ENCODE peak calls at places on chromosomes 1 and 21, in ten cellular contexts. R is upper lobe of right lung, S is breast epithelium, K is transverse colon, G is ovary, Y is psoas muscle, L is hepatocyte, H is gastrocnemius medialis, F is heart right ventricle, T is mesendoderm. J is an unnamed sample. For H3K27me3, the result is how much of the 10 kb centered on the place peaks cover.

GRCh38 chr1:43655953-43656352 is 6.0 kb downstream of the KDM4A start:
- DNase-seq in R (no peak), S (no peak), K (no peak), G (no peak), Y (no peak), L (no peak), H (no peak), F (no peak), T (no peak), J (no peak)

GRCh38 chr1:215526147-215526845 is 40.8 kb upstream of the KCTD3 start:
- DNase-seq in R (no peak), S (no peak), K (no peak), G (no peak), Y (no peak), L (peak), H (no peak), F (no peak), T (peak), J (no peak)

GRCh38 chr1:35885961-35886558 is 3.1 kb downstream of the AGO1 start:
- DNase-seq in R (no peak), S (no peak), K (no peak), G (no peak), Y (no peak), L (peak), H (no peak), F (no peak), T (peak), J (no peak)

GRCh38 chr1:161037661-161038522 is 872 bp downstream of the TSTD1 start:
- DNase-seq in R (peak), S (peak), K (peak), G (no peak), Y (no peak), L (no peak), H (no peak), F (no peak), T (peak), J (no peak)

GRCh38 chr1:215083408-215083961 is 948 bp downstream of the KCNK2 start:
- DNase-seq in R (peak), S (no peak), K (no peak), G (peak), Y (peak), L (peak), H (no peak), F (no peak), T (peak), J (no peak)

GRCh38 chr1:61623852-61624251 is 101.1 kb downstream of the TM2D1 start:
- DNase-seq in R (no peak), S (no peak), K (no peak), G (no peak), Y (no peak), L (no peak), H (no peak), F (no peak), T (no peak), J (no peak)

GRCh38 chr1:71804140-71804539 is 478.2 kb downstream of the NEGR1 start:
- DNase-seq in R (no peak), S (no peak), K (no peak), G (no peak), Y (no peak), L (no peak), H (no peak), F (peak), T (no peak), J (no peak)

GRCh38 chr1:163115887-163116286 is 46.7 kb downstream of the RGS4 start:
- DNase-seq in R (no peak), S (no peak), K (no peak), G (no peak), Y (no peak), L (no peak), H (no peak), F (no peak), T (no peak), J (no peak)

GRCh38 chr1:176033879-176034278 is 173.2 kb downstream of the COP1 start:
- DNase-seq in R (no peak), S (no peak), K (no peak), G (no peak), Y (no peak), L (no peak), H (no peak), F (no peak), T (no peak), J (no peak)

GRCh38 chr1:147611021-147611426 is 59.3 kb downstream of the ACP6 start:
- DNase-seq in R (no peak), S (no peak), K (no peak), G (no peak), Y (no peak), L (no peak), H (no peak), F (no peak), T (no peak), J (no peak)

GRCh38 chr1:222709700-222710153 is 2.6 kb downstream of the AIDA start:
- DNase-seq in R (no peak), S (no peak), K (no peak), G (no peak), Y (no peak), L (no peak), H (no peak), F (no peak), T (no peak), J (no peak)

GRCh38 chr1:38183094-38183493 is 136.5 kb upstream of the POU3F1 start:
- DNase-seq in R (no peak), S (no peak), K (no peak), G (no peak), Y (no peak), L (no peak), H (no peak), F (no peak), T (peak), J (no peak)

GRCh38 chr1:240737268-240737667 is 125.3 kb upstream of the GREM2 start:
- DNase-seq in R (no peak), S (no peak), K (no peak), G (no peak), Y (no peak), L (no peak), H (no peak), F (no peak), T (no peak), J (no peak)

GRCh38 chr1:214362188-214362882 is 81.4 kb downstream of the SMYD2 start:
- DNase-seq in R (no peak), S (no peak), K (no peak), G (no peak), Y (peak), L (no peak), H (peak), F (no peak), T (no peak), J (peak)

GRCh38 chr1:241271427-241271826 is 85.6 kb downstream of the RGS7 start:
- DNase-seq in R (no peak), S (no peak), K (peak), G (no peak), Y (no peak), L (peak), H (no peak), F (no peak), T (no peak), J (no peak)

GRCh38 chr1:3369437-3370076 is 84.9 kb upstream of the ARHGEF16 start:
- DNase-seq in R (no peak), S (no peak), K (no peak), G (peak), Y (peak), L (peak), H (no peak), F (no peak), T (no peak), J (peak)

GRCh38 chr1:68384872-68385390 is 64.8 kb downstream of the RPE65 start:
- DNase-seq in R (no peak), S (no peak), K (no peak), G (no peak), Y (no peak), L (no peak), H (no peak), F (no peak), T (no peak), J (no peak)

GRCh38 chr1:87937774-87938173 is 609.1 kb downstream of the LMO4 start:
- DNase-seq in R (no peak), S (no peak), K (no peak), G (no peak), Y (no peak), L (no peak), H (no peak), F (no peak), T (no peak), J (no peak)

GRCh38 chr1:100115524-100115923 is 17.2 kb downstream of the SASS6 start:
- DNase-seq in R (no peak), S (no peak), K (no peak), G (no peak), Y (no peak), L (no peak), H (no peak), F (no peak), T (no peak), J (no peak)

GRCh38 chr1:176051902-176052518 is 155.1 kb downstream of the COP1 start:
- DNase-seq in R (no peak), S (no peak), K (no peak), G (no peak), Y (no peak), L (no peak), H (no peak), F (no peak), T (no peak), J (no peak)

GRCh38 chr1:30707412-30708360 is 15.7 kb downstream of the MATN1 start:
- DNase-seq in R (peak), S (peak), K (peak), G (peak), Y (peak), L (peak), H (peak), F (peak), T (peak), J (peak)

GRCh38 chr1:38940339-38941047 is 1.1 kb downstream of the RHBDL2 start:
- DNase-seq in R (no peak), S (no peak), K (peak), G (no peak), Y (no peak), L (no peak), H (no peak), F (no peak), T (no peak), J (no peak)

GRCh38 chr1:46613661-46614603 is 2.7 kb downstream of the MOB3C start:
- DNase-seq in R (peak), S (peak), K (peak), G (peak), Y (peak), L (peak), H (peak), F (peak), T (peak), J (peak)

GRCh38 chr1:1287288-1288110 is 7.3 kb downstream of the SCNN1D start:
- DNase-seq in R (no peak), S (no peak), K (no peak), G (no peak), Y (peak), L (no peak), H (no peak), F (peak), T (no peak), J (no peak)

GRCh38 chr1:220330265-220330664 is 58.0 kb upstream of the RAB3GAP2 start:
- DNase-seq in R (no peak), S (no peak), K (no peak), G (no peak), Y (no peak), L (peak), H (no peak), F (no peak), T (no peak), J (no peak)

GRCh38 chr1:224223819-224224714 is 41.0 kb downstream of the DEGS1 start:
- DNase-seq in R (no peak), S (no peak), K (no peak), G (no peak), Y (no peak), L (no peak), H (no peak), F (no peak), T (no peak), J (no peak)

GRCh38 chr1:28112388-28113311 is 24.2 kb upstream of the EYA3 start:
- DNase-seq in R (no peak), S (no peak), K (peak), G (no peak), Y (no peak), L (peak), H (peak), F (no peak), T (peak), J (peak)

GRCh38 chr1:150109567-150109966 is 40.1 kb upstream of the PLEKHO1 start:
- DNase-seq in R (no peak), S (no peak), K (no peak), G (no peak), Y (no peak), L (no peak), H (no peak), F (no peak), T (no peak), J (no peak)

GRCh38 chr21:25961042-25961441 is 209.5 kb downstream of the APP start:
- DNase-seq in R (no peak), S (no peak), K (no peak), G (no peak), Y (no peak), L (no peak), H (no peak), F (no peak), T (peak), J (no peak)

GRCh38 chr21:39611547-39612190 is 1.1 kb upstream of the B3GALT5 start:
- DNase-seq in R (no peak), S (no peak), K (no peak), G (no peak), Y (no peak), L (no peak), H (no peak), F (no peak), T (peak), J (no peak)

GRCh38 chr21:38679531-38679930 is 126.2 kb upstream of the ETS2 start:
- DNase-seq in R (no peak), S (no peak), K (no peak), G (no peak), Y (no peak), L (no peak), H (no peak), F (no peak), T (no peak), J (no peak)

GRCh38 chr1:6825828-6826227 is 40.6 kb downstream of the CAMTA1 start:
- DNase-seq in R (no peak), S (no peak), K (no peak), G (no peak), Y (no peak), L (no peak), H (no peak), F (no peak), T (no peak), J (no peak)

GRCh38 chr1:4527819-4528218 is 126.6 kb upstream of the AJAP1 start:
- DNase-seq in R (no peak), S (no peak), K (no peak), G (no peak), Y (no peak), L (no peak), H (no peak), F (no peak), T (no peak), J (no peak)

GRCh38 chr1:32872189-32872898 is 1.6 kb upstream of the FNDC5 start:
- DNase-seq in R (peak), S (no peak), K (peak), G (peak), Y (peak), L (peak), H (no peak), F (peak), T (peak), J (peak)

GRCh38 chr1:32873484-32873883 is 2.8 kb upstream of the FNDC5 start:
- DNase-seq in R (peak), S (no peak), K (no peak), G (no peak), Y (no peak), L (no peak), H (no peak), F (no peak), T (no peak), J (peak)

GRCh38 chr1:32869844-32870614 is 683 bp downstream of the FNDC5 start:
- DNase-seq in R (no peak), S (no peak), K (no peak), G (no peak), Y (no peak), L (no peak), H (no peak), F (no peak), T (no peak), J (no peak)

GRCh38 chr1:32870615-32871363 is at the start of gene FNDC5:
- DNase-seq in R (no peak), S (no peak), K (no peak), G (peak), Y (no peak), L (peak), H (no peak), F (peak), T (peak), J (peak)

DNA sequence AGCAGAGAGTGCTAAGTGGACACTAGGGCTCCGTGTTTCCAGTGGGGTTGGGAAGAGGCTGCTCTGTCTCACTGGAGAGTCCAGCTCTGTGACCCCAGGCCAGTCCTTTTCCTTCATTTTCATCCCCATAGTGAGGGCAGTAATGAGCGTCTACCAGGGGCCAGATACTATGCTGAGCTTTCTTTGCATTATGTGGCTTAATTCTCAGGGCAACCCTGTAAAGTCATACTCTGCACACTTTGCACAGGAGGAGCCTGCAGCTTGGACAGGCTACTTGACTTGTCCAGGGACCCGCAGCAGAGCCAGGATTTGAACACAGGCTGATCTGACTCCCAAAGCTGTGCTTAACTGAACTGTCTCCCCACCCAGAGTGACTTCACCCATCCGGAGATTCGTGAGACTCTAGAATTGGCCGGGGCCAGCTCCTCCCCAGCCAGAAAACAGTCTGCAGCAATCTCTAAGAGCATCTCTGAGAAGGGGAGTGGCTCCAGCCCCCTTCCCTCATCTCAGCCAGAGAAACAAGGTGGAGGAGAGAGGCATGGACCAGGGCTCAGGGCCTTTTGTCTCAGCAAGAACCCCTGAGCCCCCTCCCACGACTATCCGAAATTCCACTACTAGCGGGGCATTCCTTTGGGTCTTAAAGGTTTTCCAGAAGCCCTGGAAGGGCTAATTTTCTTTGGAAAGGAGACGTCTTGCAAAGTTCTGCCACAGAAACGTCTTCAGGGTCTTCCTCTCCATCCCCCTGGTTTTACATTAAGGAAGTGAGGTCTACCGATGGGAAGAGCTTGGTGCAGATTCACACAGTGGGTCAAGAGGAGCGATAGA is 864 bp upstream of the FNDC5 start:
- DNase-seq in R (no peak), S (no peak), K (no peak), G (no peak), Y (no peak), L (no peak), H (no peak), F (no peak), T (peak), J (peak)
- H3K4me3 ChIP-seq in R (peak), S (peak), K (no peak), G (peak), Y (peak), L (peak), H (peak), F (peak), T (no peak), J (peak)

GRCh38 chr1:152459596-152460528 is 45.8 kb upstream of the CRNN start:
- DNase-seq in R (peak), S (no peak), K (peak), G (peak), Y (peak), L (no peak), H (no peak), F (peak), T (peak), J (peak)
- H3K27ac ChIP-seq in R (peak), S (no peak), K (no peak), G (no peak), Y (no peak), L (no peak), H (no peak), F (no peak), T (no peak), J (peak)

DNA sequence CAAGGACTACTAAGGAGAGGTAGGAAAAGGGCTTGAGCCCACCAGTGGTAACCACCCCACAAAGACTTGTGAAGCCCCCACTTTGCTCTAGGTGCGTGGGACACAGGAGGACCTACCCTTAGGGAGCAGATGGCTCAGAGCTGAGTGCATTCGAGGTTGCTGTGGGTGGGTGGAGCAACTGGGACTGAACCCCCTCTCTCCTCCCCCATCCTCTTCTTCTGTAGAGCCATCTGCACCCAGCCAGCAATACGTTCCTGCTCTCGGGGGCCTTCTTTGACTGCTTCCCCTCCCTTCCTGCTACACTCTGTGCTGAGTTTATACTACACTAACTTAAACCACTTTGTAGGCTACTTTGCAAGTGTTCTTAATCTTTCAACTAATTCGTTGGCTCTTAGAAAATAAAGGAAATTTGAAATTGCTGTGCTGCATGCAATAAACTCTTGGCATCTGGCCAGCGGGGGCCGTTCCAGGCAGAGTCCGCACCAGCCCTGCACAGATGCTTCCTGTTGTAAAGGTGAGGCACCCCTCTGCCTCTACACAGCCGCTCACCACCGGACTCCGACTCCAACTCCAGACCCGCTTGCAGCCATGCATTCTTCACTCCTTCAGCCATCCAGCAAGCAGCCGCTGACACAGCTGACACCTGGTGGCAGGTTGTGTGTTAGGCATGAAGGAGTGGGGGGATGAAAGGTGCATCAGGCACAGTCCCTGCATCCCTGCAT is 57.2 kb downstream of the GLIS1 start:
- DNase-seq in R (no peak), S (peak), K (peak), G (peak), Y (peak), L (peak), H (no peak), F (peak), T (peak), J (peak)
- H3K27me3 ChIP-seq in R (under half), S (under half), K (under half), G (under half), Y (under half), L (under half), H (under half), F (under half), T (under half), J (under half)

DNA sequence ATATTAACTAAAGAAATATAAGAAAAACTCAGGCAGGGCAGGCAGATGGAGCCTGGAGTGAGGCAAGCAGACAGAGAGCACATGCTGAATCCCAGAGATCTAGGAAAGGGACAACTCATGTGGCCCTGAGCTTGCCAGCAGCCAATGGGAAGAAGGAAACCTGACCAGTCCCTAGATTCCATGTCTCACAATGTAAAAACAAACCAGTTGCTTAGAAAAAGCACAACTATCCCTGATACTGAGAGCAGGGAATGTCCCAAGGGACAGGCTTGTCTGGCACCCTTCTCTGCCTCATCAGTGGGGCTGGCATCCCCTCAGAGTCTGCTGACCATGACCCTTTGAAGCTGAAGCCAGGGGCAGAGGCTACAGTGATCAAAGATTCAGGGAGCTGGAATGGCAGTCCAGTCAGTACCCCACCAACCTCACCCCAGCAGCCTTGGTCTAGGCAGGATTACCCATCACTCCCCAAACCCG is 27.8 kb downstream of the HSPG2 start:
- DNase-seq in R (no peak), S (no peak), K (no peak), G (no peak), Y (peak), L (no peak), H (no peak), F (no peak), T (no peak), J (no peak)
- H3K4me3 ChIP-seq in R (no peak), S (no peak), K (no peak), G (no peak), Y (no peak), L (no peak), H (no peak), F (no peak), T (no peak), J (no peak)

GRCh38 chr1:119046429-119047039 is 58.4 kb upstream of the TBX15 start:
- DNase-seq in R (no peak), S (no peak), K (no peak), G (no peak), Y (no peak), L (no peak), H (no peak), F (no peak), T (no peak), J (no peak)
- H3K27ac ChIP-seq in R (no peak), S (peak), K (peak), G (peak), Y (no peak), L (peak), H (peak), F (peak), T (no peak), J (peak)